ENCODE peak calls at places on chromosome 9, in seven cellular contexts. D is T follicular helper cell; S is NCI-H2029 treated with DMSO at 0.1 percent for 48 hours; L is neuronal stem cell; A is NCI-H2081; F is left cardiac atrium; I is stimulated activated CD4-positive, alpha-beta T cell treated with anti-CD3 and anti-CD28 coated beads, TNF-alpha, amount 100 ng/mL, for 48 hours. M is an unnamed sample.

GRCh38 chr9:87793292-87793691 is 67.4 kb downstream of the CTSL start:
- DNase-seq in D (no peak), S (no peak), L (no peak), A (no peak), F (no peak), I (no peak), M (no peak)

GRCh38 chr9:134206317-134207300 is 42.2 kb upstream of the RNU6ATAC start:
- DNase-seq in D (no peak), S (no peak), L (no peak), A (no peak), F (peak), I (no peak), M (no peak)

GRCh38 chr9:105148328-105149006 is 96.0 kb upstream of the SLC44A1 start:
- DNase-seq in D (no peak), S (no peak), L (no peak), A (no peak), F (no peak), I (no peak), M (no peak)

GRCh38 chr9:84791608-84792007 is 122.1 kb downstream of the NTRK2 start:
- DNase-seq in D (no peak), S (no peak), L (no peak), A (no peak), F (no peak), I (no peak), M (no peak)

GRCh38 chr9:116978155-116978554 is 291.1 kb downstream of the TRIM32 start:
- DNase-seq in D (no peak), S (no peak), L (no peak), A (no peak), F (no peak), I (no peak), M (no peak)

GRCh38 chr9:97220894-97221477 is 86.5 kb upstream of the CCDC180 start:
- DNase-seq in D (no peak), S (no peak), L (peak), A (no peak), F (no peak), I (no peak), M (peak)

GRCh38 chr9:92444841-92445240 is 20.6 kb upstream of the OMD start:
- DNase-seq in D (no peak), S (no peak), L (no peak), A (no peak), F (no peak), I (no peak), M (no peak)

GRCh38 chr9:107973451-107973850 is 483.9 kb upstream of the KLF4 start:
- DNase-seq in D (no peak), S (no peak), L (no peak), A (no peak), F (no peak), I (no peak), M (no peak)

GRCh38 chr9:121651295-121652036 is at the start of gene DAB2IP:
- DNase-seq in D (no peak), S (no peak), L (peak), A (peak), F (peak), I (no peak), M (peak)

GRCh38 chr9:103089357-103089756 is 94.2 kb downstream of the CYLC2 start:
- DNase-seq in D (no peak), S (no peak), L (no peak), A (no peak), F (no peak), I (no peak), M (no peak)

GRCh38 chr9:137436761-137437600 is 4.2 kb downstream of the ENTPD8 start:
- DNase-seq in D (no peak), S (no peak), L (no peak), A (no peak), F (peak), I (no peak), M (no peak)

GRCh38 chr9:14608521-14608920 is 84.7 kb downstream of the ZDHHC21 start:
- DNase-seq in D (no peak), S (no peak), L (no peak), A (peak), F (no peak), I (no peak), M (no peak)

M was measured in testis.